ENCODE peak calls at places on chromosome 2, in nine cellular contexts. One of them, this sample, is unnamed.

GRCh38 chr2:100959225-100959880 is 42.7 kb upstream of the RPL31 start:
- DNase-seq in ovary: no peak
- DNase-seq in Peyer's patch: no peak
- DNase-seq in heart left ventricle: no peak
- DNase-seq in upper lobe of left lung: no peak
- DNase-seq in stomach: peak
- DNase-seq in tibial nerve: no peak
- DNase-seq in A549: no peak
- DNase-seq in IMR-90: peak
- DNase-seq in this sample: no peak

GRCh38 chr2:40435426-40436092 is 16.3 kb downstream of the SLC8A1 start:
- DNase-seq in IMR-90: no peak
- DNase-seq in heart left ventricle: no peak
- DNase-seq in tibial nerve: no peak
- DNase-seq in upper lobe of left lung: no peak
- DNase-seq in A549: no peak
- DNase-seq in stomach: no peak
- DNase-seq in Peyer's patch: no peak
- DNase-seq in ovary: no peak
- DNase-seq in this sample: no peak

GRCh38 chr2:237509151-237509550 is 22.1 kb downstream of the MLPH start:
- DNase-seq in stomach: no peak
- DNase-seq in ovary: no peak
- DNase-seq in upper lobe of left lung: no peak
- DNase-seq in IMR-90: no peak
- DNase-seq in Peyer's patch: no peak
- DNase-seq in A549: no peak
- DNase-seq in heart left ventricle: no peak
- DNase-seq in tibial nerve: no peak
- DNase-seq in this sample: no peak

GRCh38 chr2:106176446-106177110 is 17.5 kb downstream of the UXS1 start:
- DNase-seq in heart left ventricle: no peak
- DNase-seq in Peyer's patch: no peak
- DNase-seq in IMR-90: no peak
- DNase-seq in upper lobe of left lung: no peak
- DNase-seq in stomach: no peak
- DNase-seq in ovary: no peak
- DNase-seq in tibial nerve: no peak
- DNase-seq in A549: no peak
- DNase-seq in this sample: no peak

GRCh38 chr2:240482141-240482540 is 46.7 kb downstream of the GPC1 start:
- DNase-seq in tibial nerve: no peak
- DNase-seq in IMR-90: no peak
- DNase-seq in heart left ventricle: peak
- DNase-seq in ovary: no peak
- DNase-seq in stomach: no peak
- DNase-seq in upper lobe of left lung: peak
- DNase-seq in A549: no peak
- DNase-seq in Peyer's patch: no peak
- DNase-seq in this sample: no peak

GRCh38 chr2:145158051-145158586 is 638.2 kb upstream of the ZEB2 start:
- DNase-seq in ovary: peak
- DNase-seq in IMR-90: peak
- DNase-seq in stomach: peak
- DNase-seq in A549: peak
- DNase-seq in Peyer's patch: no peak
- DNase-seq in heart left ventricle: peak
- DNase-seq in tibial nerve: peak
- DNase-seq in upper lobe of left lung: no peak
- DNase-seq in this sample: no peak

GRCh38 chr2:38301340-38301968 is 75.6 kb downstream of the ATL2 start:
- DNase-seq in heart left ventricle: no peak
- DNase-seq in IMR-90: no peak
- DNase-seq in ovary: no peak
- DNase-seq in upper lobe of left lung: no peak
- DNase-seq in A549: no peak
- DNase-seq in tibial nerve: no peak
- DNase-seq in Peyer's patch: no peak
- DNase-seq in stomach: peak
- DNase-seq in this sample: no peak

GRCh38 chr2:217216316-217216715 is 356.5 kb upstream of the TNP1 start:
- DNase-seq in heart left ventricle: no peak
- DNase-seq in IMR-90: no peak
- DNase-seq in tibial nerve: no peak
- DNase-seq in upper lobe of left lung: no peak
- DNase-seq in A549: no peak
- DNase-seq in stomach: no peak
- DNase-seq in Peyer's patch: no peak
- DNase-seq in ovary: no peak
- DNase-seq in this sample: no peak

GRCh38 chr2:10236571-10237391 is 65.9 kb upstream of the HPCAL1 start:
- DNase-seq in ovary: no peak
- DNase-seq in stomach: no peak
- DNase-seq in upper lobe of left lung: no peak
- DNase-seq in Peyer's patch: no peak
- DNase-seq in A549: no peak
- DNase-seq in heart left ventricle: peak
- DNase-seq in IMR-90: no peak
- DNase-seq in tibial nerve: no peak
- DNase-seq in this sample: no peak

GRCh38 chr2:164770421-164770916 is 71.2 kb downstream of the COBLL1 start:
- DNase-seq in Peyer's patch: no peak
- DNase-seq in tibial nerve: no peak
- DNase-seq in stomach: no peak
- DNase-seq in A549: no peak
- DNase-seq in ovary: no peak
- DNase-seq in IMR-90: no peak
- DNase-seq in upper lobe of left lung: no peak
- DNase-seq in heart left ventricle: no peak
- DNase-seq in this sample: no peak
- TF ChIP-seq POLR2A in Peyer's patch: no peak
- TF ChIP-seq POLR2A in tibial nerve: no peak
- TF ChIP-seq POLR2A in stomach: no peak
- TF ChIP-seq POLR2A in A549: no peak
- TF ChIP-seq POLR2A in ovary: no peak
- TF ChIP-seq POLR2A in IMR-90: no peak
- TF ChIP-seq POLR2A in upper lobe of left lung: no peak
- TF ChIP-seq POLR2A in heart left ventricle: no peak
- TF ChIP-seq POLR2A in this sample: no peak

DNA sequence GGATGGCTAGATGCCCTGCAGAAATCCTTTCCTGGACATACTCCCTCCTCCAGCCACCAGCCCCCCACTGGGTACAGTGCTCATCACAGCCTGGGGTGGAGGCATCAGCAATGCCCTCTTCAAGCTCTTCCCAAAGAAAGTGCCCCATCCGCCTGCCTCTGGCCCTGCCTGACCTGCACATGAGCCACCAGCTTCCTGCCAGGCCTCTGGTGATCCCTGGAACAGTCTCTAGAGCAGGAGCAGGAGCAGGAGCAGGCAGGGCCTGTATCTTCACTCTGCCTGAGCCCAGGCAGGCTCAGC is 54.1 kb upstream of the CAB39 start:
- DNase-seq in IMR-90: no peak
- DNase-seq in upper lobe of left lung: no peak
- DNase-seq in A549: no peak
- DNase-seq in Peyer's patch: no peak
- DNase-seq in stomach: no peak
- DNase-seq in ovary: no peak
- DNase-seq in heart left ventricle: no peak
- DNase-seq in tibial nerve: no peak
- DNase-seq in this sample: no peak
- TF ChIP-seq POLR2A in IMR-90: no peak
- TF ChIP-seq POLR2A in upper lobe of left lung: no peak
- TF ChIP-seq POLR2A in A549: no peak
- TF ChIP-seq POLR2A in Peyer's patch: no peak
- TF ChIP-seq POLR2A in stomach: no peak
- TF ChIP-seq POLR2A in ovary: no peak
- TF ChIP-seq POLR2A in heart left ventricle: no peak
- TF ChIP-seq POLR2A in tibial nerve: no peak
- TF ChIP-seq POLR2A in this sample: no peak

GRCh38 chr2:133680399-133681044 is 112.3 kb upstream of the NCKAP5 start:
- DNase-seq in upper lobe of left lung: no peak
- DNase-seq in IMR-90: no peak
- DNase-seq in A549: no peak
- DNase-seq in ovary: no peak
- DNase-seq in stomach: no peak
- DNase-seq in heart left ventricle: no peak
- DNase-seq in tibial nerve: no peak
- DNase-seq in Peyer's patch: no peak
- DNase-seq in this sample: no peak

GRCh38 chr2:133674066-133674432 is 105.8 kb upstream of the NCKAP5 start:
- DNase-seq in Peyer's patch: no peak
- DNase-seq in upper lobe of left lung: no peak
- DNase-seq in ovary: no peak
- DNase-seq in A549: no peak
- DNase-seq in stomach: no peak
- DNase-seq in IMR-90: no peak
- DNase-seq in heart left ventricle: no peak
- DNase-seq in tibial nerve: no peak
- DNase-seq in this sample: no peak

GRCh38 chr2:133676392-133677130 is 108.3 kb upstream of the NCKAP5 start:
- DNase-seq in Peyer's patch: no peak
- DNase-seq in IMR-90: peak
- DNase-seq in heart left ventricle: no peak
- DNase-seq in upper lobe of left lung: no peak
- DNase-seq in stomach: no peak
- DNase-seq in A549: no peak
- DNase-seq in ovary: no peak
- DNase-seq in tibial nerve: no peak
- DNase-seq in this sample: no peak

GRCh38 chr2:133673570-133673969 is 105.3 kb upstream of the NCKAP5 start:
- DNase-seq in upper lobe of left lung: no peak
- DNase-seq in tibial nerve: no peak
- DNase-seq in Peyer's patch: no peak
- DNase-seq in IMR-90: no peak
- DNase-seq in ovary: no peak
- DNase-seq in heart left ventricle: no peak
- DNase-seq in stomach: no peak
- DNase-seq in A549: no peak
- DNase-seq in this sample: no peak

DNA sequence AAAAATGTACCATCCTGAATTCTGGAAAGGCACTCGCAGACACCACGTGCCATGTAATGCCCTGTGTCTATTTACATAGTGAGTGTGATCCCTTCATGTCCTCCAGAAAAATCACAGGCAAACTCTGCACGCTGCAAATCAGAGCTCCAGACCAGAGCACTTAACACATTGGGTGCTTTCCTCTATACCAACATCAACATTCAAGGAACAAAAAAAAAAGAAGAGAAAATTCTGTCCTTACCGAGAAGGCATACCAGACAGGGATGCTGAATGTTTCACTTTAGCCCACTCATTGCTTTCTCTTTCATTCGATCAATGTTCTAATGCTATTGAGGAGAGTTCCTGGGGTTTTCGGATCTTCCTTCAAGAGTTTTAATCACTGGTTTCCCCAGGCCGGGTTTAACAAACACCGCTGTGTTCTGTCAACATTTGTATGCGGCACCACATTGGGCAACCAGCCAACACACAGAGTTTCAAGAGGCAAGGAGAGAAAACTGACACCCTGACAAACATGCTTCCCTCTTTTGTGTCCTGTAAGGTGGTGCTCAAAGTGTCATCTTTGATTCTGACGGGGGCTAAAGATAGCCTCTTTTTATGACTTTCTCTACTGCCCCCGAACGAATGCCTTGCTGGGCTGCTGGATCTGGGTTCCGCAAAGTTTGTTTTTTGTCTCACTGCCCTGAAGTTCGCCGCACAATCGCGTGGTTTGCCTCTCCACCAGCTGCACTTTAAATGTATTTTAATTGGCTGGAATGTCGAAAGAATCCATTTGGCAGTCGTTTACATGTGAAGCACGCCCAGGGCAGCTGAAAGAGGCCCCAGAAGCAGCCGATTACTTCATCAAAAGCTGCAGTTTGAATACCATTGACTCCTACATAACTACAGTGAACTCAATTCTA is 106.4 kb upstream of the NCKAP5 start:
- DNase-seq in Peyer's patch: no peak
- DNase-seq in tibial nerve: peak
- DNase-seq in A549: no peak
- DNase-seq in ovary: peak
- DNase-seq in upper lobe of left lung: no peak
- DNase-seq in heart left ventricle: no peak
- DNase-seq in IMR-90: peak
- DNase-seq in stomach: peak
- DNase-seq in this sample: no peak
- TF ChIP-seq POLR2A in Peyer's patch: no peak
- TF ChIP-seq POLR2A in tibial nerve: no peak
- TF ChIP-seq POLR2A in A549: no peak
- TF ChIP-seq POLR2A in ovary: no peak
- TF ChIP-seq POLR2A in upper lobe of left lung: no peak
- TF ChIP-seq POLR2A in heart left ventricle: no peak
- TF ChIP-seq POLR2A in IMR-90: no peak
- TF ChIP-seq POLR2A in stomach: no peak
- TF ChIP-seq POLR2A in this sample: no peak

GRCh38 chr2:215425021-215425782 is 10.7 kb downstream of the FN1 start:
- DNase-seq in Peyer's patch: no peak
- DNase-seq in stomach: no peak
- DNase-seq in A549: no peak
- DNase-seq in ovary: no peak
- DNase-seq in tibial nerve: no peak
- DNase-seq in heart left ventricle: no peak
- DNase-seq in upper lobe of left lung: no peak
- DNase-seq in IMR-90: peak
- DNase-seq in this sample: no peak

GRCh38 chr2:215423928-215424540 is 11.8 kb downstream of the FN1 start:
- DNase-seq in A549: no peak
- DNase-seq in ovary: no peak
- DNase-seq in upper lobe of left lung: no peak
- DNase-seq in heart left ventricle: no peak
- DNase-seq in IMR-90: no peak
- DNase-seq in Peyer's patch: no peak
- DNase-seq in tibial nerve: no peak
- DNase-seq in stomach: no peak
- DNase-seq in this sample: no peak

GRCh38 chr2:215422676-215423075 is 13.2 kb downstream of the FN1 start:
- DNase-seq in Peyer's patch: no peak
- DNase-seq in tibial nerve: no peak
- DNase-seq in ovary: no peak
- DNase-seq in IMR-90: no peak
- DNase-seq in upper lobe of left lung: no peak
- DNase-seq in stomach: no peak
- DNase-seq in heart left ventricle: no peak
- DNase-seq in A549: no peak
- DNase-seq in this sample: no peak

GRCh38 chr2:215421859-215422461 is 13.9 kb downstream of the FN1 start:
- DNase-seq in Peyer's patch: no peak
- DNase-seq in stomach: no peak
- DNase-seq in A549: no peak
- DNase-seq in heart left ventricle: no peak
- DNase-seq in ovary: no peak
- DNase-seq in tibial nerve: no peak
- DNase-seq in upper lobe of left lung: no peak
- DNase-seq in IMR-90: no peak
- DNase-seq in this sample: no peak

DNA sequence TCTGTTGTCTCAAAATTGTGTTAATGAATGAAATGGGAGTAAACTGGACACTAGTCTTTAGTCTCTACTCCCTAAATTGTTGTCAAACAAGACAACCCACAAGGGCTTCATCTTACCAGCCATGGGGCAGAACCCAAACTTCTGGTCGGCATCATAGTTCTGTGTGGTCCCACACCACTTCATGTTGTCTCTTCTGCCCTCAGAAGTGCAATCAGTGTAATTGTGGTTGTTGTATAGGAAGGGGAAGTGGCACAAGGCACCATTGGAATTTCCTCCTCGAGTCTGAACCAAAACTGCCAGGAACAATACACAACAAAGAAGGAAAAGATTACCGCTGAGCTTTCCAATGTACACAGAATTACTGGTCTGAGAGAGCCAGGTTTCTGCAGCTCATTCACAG is 12.6 kb downstream of the FN1 start:
- DNase-seq in ovary: no peak
- DNase-seq in heart left ventricle: no peak
- DNase-seq in Peyer's patch: no peak
- DNase-seq in A549: no peak
- DNase-seq in tibial nerve: no peak
- DNase-seq in upper lobe of left lung: no peak
- DNase-seq in IMR-90: no peak
- DNase-seq in stomach: no peak
- DNase-seq in this sample: no peak
- TF ChIP-seq POLR2A in ovary: no peak
- TF ChIP-seq POLR2A in heart left ventricle: no peak
- TF ChIP-seq POLR2A in Peyer's patch: no peak
- TF ChIP-seq POLR2A in A549: no peak
- TF ChIP-seq POLR2A in tibial nerve: no peak
- TF ChIP-seq POLR2A in upper lobe of left lung: no peak
- TF ChIP-seq POLR2A in IMR-90: no peak
- TF ChIP-seq POLR2A in stomach: no peak
- TF ChIP-seq POLR2A in this sample: no peak

This sample was measured in H54.